ENCODE peak calls at places on chromosomes 4 and X, in four cellular contexts. S, U, V and Q are unnamed samples.

GRCh38 chr4:109218288-109218687 is 84.2 kb downstream of the COL25A1 start:
- DNase-seq in S (no peak), U (no peak), V (no peak), Q (no peak)

GRCh38 chrX:86039625-86040568 is 7.5 kb downstream of the CHM start:
- DNase-seq in S (no peak), U (no peak), V (no peak), Q (no peak)

GRCh38 chr4:187961171-187961570 is 34.4 kb upstream of the ZFP42 start:
- DNase-seq in S (no peak), U (no peak), V (no peak), Q (no peak)

GRCh38 chrX:13257223-13258051 is 62.4 kb downstream of the ATXN3L start:
- DNase-seq in S (no peak), U (no peak), V (no peak), Q (no peak)

GRCh38 chrX:72029473-72030411 is 102.0 kb downstream of the RTL5 start:
- DNase-seq in S (no peak), U (peak; percentile 5), V (no peak), Q (peak; percentile 43)

GRCh38 chr4:39621582-39621981 is 17.1 kb downstream of the SMIM14 start:
- DNase-seq in S (peak; percentile 31), U (no peak), V (peak; percentile 74), Q (no peak)

GRCh38 chrX:134469481-134469880 is 9.5 kb downstream of the HPRT1 start:
- DNase-seq in S (no peak), U (no peak), V (no peak), Q (no peak)

GRCh38 chr4:54959656-54960055 is 165.7 kb downstream of the KDR start:
- DNase-seq in S (no peak), U (no peak), V (no peak), Q (no peak)

GRCh38 chr4:184653650-184654049 is 4.1 kb downstream of the PRIMPOL start:
- DNase-seq in S (no peak), U (no peak), V (no peak), Q (no peak)

GRCh38 chr4:185811509-185812364 is at the start of gene SORBS2:
- DNase-seq in S (peak; percentile 74), U (no peak), V (no peak), Q (no peak)

GRCh38 chr4:48093949-48094550 is 40.0 kb downstream of the TXK start:
- DNase-seq in S (peak; percentile 68), U (peak; percentile 57), V (no peak), Q (no peak)

GRCh38 chr4:149645790-149646189 is 169.9 kb downstream of the IQCM start:
- DNase-seq in S (no peak), U (no peak), V (no peak), Q (no peak)
- TF ChIP-seq CTCF in S (no peak), U (no peak), V (no peak), Q (no peak)

GRCh38 chr4:75596061-75596460 is 34.3 kb downstream of the CDKL2 start:
- DNase-seq in S (no peak), U (no peak), V (no peak), Q (no peak)
- H3K27ac ChIP-seq in S (no peak overlapping the region), U (no peak overlapping the region), V (no peak overlapping the region), Q (no peak overlapping the region)

GRCh38 chr4:8198906-8199593 is at the start of gene SH3TC1:
- DNase-seq in S (peak; percentile 92), U (no peak), V (peak; percentile 77), Q (no peak)
- H3K4me1 ChIP-seq in S (peaks cover 25% of the 10 kb centered on the region), U (peaks cover 44% of the 10 kb centered on the region), V (peaks cover 12% of the 10 kb centered on the region), Q (peaks cover 52% of the 10 kb centered on the region)

DNA sequence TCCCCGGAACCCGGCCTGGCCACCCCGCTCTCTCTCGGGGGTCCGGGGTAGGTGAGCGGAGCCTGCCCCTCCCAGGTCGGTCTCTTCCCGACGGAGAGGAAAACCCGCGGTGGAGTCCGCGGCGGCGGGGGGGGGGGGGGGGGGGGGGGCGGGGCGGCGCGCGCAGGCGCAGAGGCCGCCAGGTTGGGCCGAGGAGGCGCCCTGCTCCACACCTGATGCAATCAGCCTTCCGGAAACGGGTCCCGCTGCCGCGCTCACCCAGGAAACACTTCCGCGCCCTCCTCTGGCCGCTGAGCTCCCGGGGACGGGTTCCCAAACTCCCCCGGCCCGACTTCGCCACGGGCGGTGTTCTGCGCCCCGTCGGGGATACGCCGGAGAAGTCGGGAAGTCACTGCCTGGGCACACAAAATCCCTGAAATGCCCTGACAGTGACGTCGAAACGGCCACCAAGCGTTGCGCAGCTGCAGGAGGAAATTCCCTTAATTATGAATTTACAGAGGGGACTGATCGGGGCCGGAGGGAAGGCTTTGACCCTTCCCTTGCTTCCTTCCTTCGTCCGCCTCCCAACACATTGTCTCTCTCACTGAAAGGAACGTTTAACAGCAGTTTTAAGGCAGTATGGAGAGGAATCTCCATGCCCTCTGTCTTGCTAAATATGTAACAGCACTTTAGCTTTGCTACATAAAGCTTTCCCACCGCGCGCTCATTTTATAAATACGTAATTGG is 2.1 kb upstream of the APBB2 start:
- DNase-seq in S (peak; percentile 86), U (no peak), V (peak; percentile 83), Q (no peak)
- TF ChIP-seq CTCF in S (peak; percentile 42), U (peak; percentile 17), V (peak; percentile 59), Q (no peak)

GRCh38 chr4:99062120-99062519 is 26.5 kb downstream of the ADH5 start:
- DNase-seq in S (no peak), U (no peak), V (no peak), Q (no peak)

GRCh38 chr4:99059550-99059949 is 29.0 kb downstream of the ADH5 start:
- DNase-seq in S (no peak), U (no peak), V (no peak), Q (no peak)

GRCh38 chr4:99058228-99058627 is 30.4 kb downstream of the ADH5 start:
- DNase-seq in S (no peak), U (no peak), V (no peak), Q (no peak)

GRCh38 chr4:99061048-99061447 is 27.5 kb downstream of the ADH5 start:
- DNase-seq in S (no peak), U (no peak), V (no peak), Q (no peak)
- H3K27ac ChIP-seq in S (peak overlapping the region; percentile 50), U (peak overlapping the region; percentile 70), V (no peak overlapping the region), Q (no peak overlapping the region)

DNA sequence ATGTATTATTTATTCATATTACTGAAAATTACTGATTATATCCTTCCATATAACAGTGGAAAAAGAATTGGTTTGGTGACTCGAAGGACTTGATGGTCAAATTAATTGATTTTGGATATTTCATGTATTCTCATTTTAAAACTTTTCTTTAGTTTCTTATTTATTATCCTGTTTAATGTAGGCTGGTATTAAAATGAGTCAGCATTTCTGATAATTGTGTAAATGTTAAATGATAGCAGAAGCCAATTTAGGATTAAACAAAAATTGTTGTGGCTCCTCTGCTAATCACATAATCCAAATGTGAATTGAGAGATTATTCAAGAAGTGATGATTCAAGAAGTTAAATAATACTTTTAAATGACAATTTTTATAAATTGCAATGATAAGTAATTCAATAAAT is 38.7 kb downstream of the PDLIM5 start:
- DNase-seq in S (no peak), U (no peak), V (no peak), Q (no peak)
- H3K4me1 ChIP-seq in S (peaks cover 9% of the 10 kb centered on the region), U (peaks cover 57% of the 10 kb centered on the region), V (peaks cover 4% of the 10 kb centered on the region), Q (peaks cover 28% of the 10 kb centered on the region)

GRCh38 chr4:53932784-53933183 is 131.6 kb downstream of the CHIC2 start:
- DNase-seq in S (no peak), U (no peak), V (no peak), Q (no peak)

GRCh38 chr4:53928825-53929224 is 135.6 kb downstream of the CHIC2 start:
- DNase-seq in S (no peak), U (no peak), V (no peak), Q (no peak)

GRCh38 chr4:53929311-53929710 is 135.1 kb downstream of the CHIC2 start:
- DNase-seq in S (no peak), U (no peak), V (no peak), Q (no peak)

GRCh38 chr4:53929955-53930798 is 134.2 kb downstream of the CHIC2 start:
- DNase-seq in S (peak; percentile 69), U (no peak), V (peak; percentile 78), Q (no peak)

GRCh38 chr4:53931423-53932060 is 132.9 kb downstream of the CHIC2 start:
- DNase-seq in S (no peak), U (no peak), V (no peak), Q (no peak)
- TF ChIP-seq CTCF in S (no peak), U (no peak), V (no peak), Q (no peak)

DNA sequence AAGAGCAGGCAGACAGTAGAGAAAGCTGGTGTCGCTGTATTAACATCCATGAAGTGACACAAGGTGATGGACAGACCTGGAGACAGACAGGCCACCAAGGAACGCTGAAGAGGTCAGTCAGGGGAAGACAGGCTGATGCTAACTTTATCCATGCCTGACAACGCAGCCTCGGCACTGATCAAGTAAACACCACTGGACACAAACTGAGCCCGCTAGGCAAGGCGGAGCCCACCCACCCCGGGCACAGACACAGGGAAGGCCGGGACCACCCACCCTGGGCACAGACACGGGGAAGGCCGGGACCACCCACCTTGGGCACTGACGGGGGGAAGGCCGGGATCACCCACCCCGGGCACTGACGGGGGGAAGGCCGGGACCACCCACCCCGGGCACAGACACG is 18.8 kb downstream of the PPP2R3B start:
- DNase-seq in S (no peak), U (no peak), V (no peak), Q (no peak)
- H3K27ac ChIP-seq in S (no peak overlapping the region), U (no peak overlapping the region), V (no peak overlapping the region), Q (no peak overlapping the region)

GRCh38 chr4:10006604-10007435 is 14.5 kb downstream of the SLC2A9 start:
- DNase-seq in S (peak; percentile 82), U (peak; percentile 90), V (no peak), Q (no peak)

GRCh38 chr4:10006236-10006603 is 15.1 kb downstream of the SLC2A9 start:
- DNase-seq in S (peak; percentile 67), U (no peak), V (no peak), Q (no peak)

GRCh38 chr4:10008208-10009005 is 12.9 kb downstream of the SLC2A9 start:
- DNase-seq in S (no peak), U (no peak), V (peak; percentile 30), Q (no peak)

GRCh38 chr4:10007436-10007740 is 13.9 kb downstream of the SLC2A9 start:
- DNase-seq in S (no peak), U (no peak), V (no peak), Q (no peak)

DNA sequence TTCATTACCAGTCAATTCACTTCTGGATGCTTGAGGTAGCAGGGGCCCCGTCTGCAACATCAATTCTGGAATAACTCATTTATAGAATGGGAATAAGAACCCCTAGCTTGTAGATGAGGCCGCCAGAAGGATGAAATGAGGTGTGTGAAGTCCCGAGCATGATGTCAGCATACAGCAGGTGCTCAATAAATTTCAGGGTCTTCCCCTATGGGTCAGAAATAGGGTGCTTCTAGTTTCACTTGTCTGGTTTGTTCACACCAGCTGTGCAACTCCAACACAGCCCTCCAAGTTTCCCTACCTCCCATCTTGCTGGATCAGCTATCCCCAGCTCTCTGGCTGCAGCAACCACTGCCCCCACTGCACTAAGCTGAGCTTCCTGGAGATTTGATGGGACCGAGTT is 13.5 kb downstream of the SLC2A9 start:
- DNase-seq in S (no peak), U (no peak), V (no peak), Q (no peak)
- H3K4me1 ChIP-seq in S (peaks cover 31% of the 10 kb centered on the region), U (peaks cover 66% of the 10 kb centered on the region), V (peaks cover 4% of the 10 kb centered on the region), Q (peaks cover 37% of the 10 kb centered on the region)